ENCODE peak calls at places on chromosomes 1 and 21, in nine cellular contexts. W, U, M, P, A, Y, O, T and E are unnamed samples.

GRCh38 chr1:153291514-153291913 is 21.2 kb downstream of the PGLYRP3 start:
- DNase-seq in W (no peak), U (no peak), M (no peak), P (no peak), A (no peak), Y (no peak), O (no peak), T (no peak), E (no peak)

GRCh38 chr1:198157847-198158765 is 1.3 kb downstream of the NEK7 start:
- DNase-seq in W (no peak), U (no peak), M (peak; percentile 19), P (no peak), A (peak; percentile 50), Y (no peak), O (peak; percentile 52), T (no peak), E (peak; percentile 60)

GRCh38 chr1:244052011-244052727 is 1.1 kb downstream of the ZBTB18 start:
- DNase-seq in W (no peak), U (no peak), M (no peak), P (no peak), A (peak; percentile 53), Y (no peak), O (no peak), T (no peak), E (peak; percentile 29)

GRCh38 chr1:204997616-204998015 is 45.4 kb upstream of the CNTN2 start:
- DNase-seq in W (no peak), U (no peak), M (no peak), P (no peak), A (no peak), Y (no peak), O (no peak), T (no peak), E (no peak)

GRCh38 chr1:87428883-87429282 is 100.2 kb downstream of the LMO4 start:
- DNase-seq in W (no peak), U (no peak), M (no peak), P (no peak), A (no peak), Y (no peak), O (no peak), T (no peak), E (no peak)

GRCh38 chr1:180912211-180912800 is 391 bp upstream of the KIAA1614 start:
- DNase-seq in W (no peak), U (no peak), M (peak; percentile 68), P (peak; percentile 30), A (peak; percentile 85), Y (peak; percentile 62), O (peak; percentile 54), T (no peak), E (peak; percentile 81)

GRCh38 chr1:201562659-201563405 is 23.9 kb downstream of the NAV1 start:
- DNase-seq in W (no peak), U (peak; percentile 20), M (no peak), P (no peak), A (no peak), Y (peak; percentile 77), O (peak; percentile 77), T (no peak), E (peak; percentile 88)

GRCh38 chr1:78176448-78176847 is 130.7 kb downstream of the GIPC2 start:
- DNase-seq in W (peak; percentile 19), U (no peak), M (no peak), P (no peak), A (no peak), Y (no peak), O (peak; percentile 85), T (no peak), E (peak; percentile 55)

GRCh38 chr1:156608981-156609380 is 7.7 kb upstream of the GPATCH4 start:
- DNase-seq in W (no peak), U (no peak), M (no peak), P (no peak), A (peak; percentile 73), Y (no peak), O (no peak), T (peak; percentile 42), E (peak; percentile 24)

GRCh38 chr1:186864296-186864695 is 35.5 kb downstream of the PLA2G4A start:
- DNase-seq in W (no peak), U (no peak), M (no peak), P (no peak), A (no peak), Y (no peak), O (peak; percentile 4), T (no peak), E (no peak)

GRCh38 chr1:201022824-201023516 is 544 bp downstream of the KIF21B start:
- DNase-seq in W (no peak), U (peak; percentile 60), M (peak; percentile 47), P (no peak), A (peak; percentile 84), Y (no peak), O (no peak), T (peak; percentile 30), E (no peak)

GRCh38 chr1:226658538-226659125 is 80.5 kb downstream of the ITPKB start:
- DNase-seq in W (no peak), U (no peak), M (no peak), P (no peak), A (no peak), Y (no peak), O (no peak), T (no peak), E (no peak)

GRCh38 chr1:147051136-147051535 is 113.0 kb downstream of the NBPF12 start:
- DNase-seq in W (no peak), U (no peak), M (no peak), P (no peak), A (no peak), Y (no peak), O (no peak), T (no peak), E (no peak)

GRCh38 chr1:1165485-1165884 is 8.2 kb upstream of the TTLL10 start:
- DNase-seq in W (no peak), U (no peak), M (no peak), P (no peak), A (no peak), Y (no peak), O (no peak), T (no peak), E (no peak)

GRCh38 chr21:14114251-14114650 is 96.5 kb downstream of the LIPI start:
- DNase-seq in W (no peak), U (no peak), M (no peak), P (no peak), A (peak; percentile 67), Y (no peak), O (no peak), T (no peak), E (no peak)

GRCh38 chr1:7278827-7279752 is 492.0 kb upstream of the VAMP3 start:
- DNase-seq in W (no peak), U (no peak), M (no peak), P (no peak), A (peak; percentile 32), Y (no peak), O (peak; percentile 51), T (no peak), E (no peak)

GRCh38 chr1:106975944-106976343 is 80.5 kb upstream of the PRMT6 start:
- DNase-seq in W (no peak), U (no peak), M (no peak), P (no peak), A (peak; percentile 50), Y (no peak), O (peak; percentile 11), T (no peak), E (no peak)
- H3K4me3 ChIP-seq in W (no peak overlapping the region), U (no peak overlapping the region), M (no peak overlapping the region), P (no peak overlapping the region), A (no peak overlapping the region), Y (no peak overlapping the region), O (no peak overlapping the region), T (no peak overlapping the region), E (no peak overlapping the region)

GRCh38 chr1:143660354-143660941 is 311.3 kb downstream of the FAM72C start:
- DNase-seq in W (no peak), U (no peak), M (no peak), P (no peak), A (no peak), Y (no peak), O (no peak), T (no peak), E (no peak)
- H3K36me3 ChIP-seq in W (no peaks in the 10 kb centered on the region), U (no peaks in the 10 kb centered on the region), M (no peaks in the 10 kb centered on the region), P (no peaks in the 10 kb centered on the region), A (no peaks in the 10 kb centered on the region), Y (no peaks in the 10 kb centered on the region), O (no peaks in the 10 kb centered on the region), T (no peaks in the 10 kb centered on the region), E (no peaks in the 10 kb centered on the region)

DNA sequence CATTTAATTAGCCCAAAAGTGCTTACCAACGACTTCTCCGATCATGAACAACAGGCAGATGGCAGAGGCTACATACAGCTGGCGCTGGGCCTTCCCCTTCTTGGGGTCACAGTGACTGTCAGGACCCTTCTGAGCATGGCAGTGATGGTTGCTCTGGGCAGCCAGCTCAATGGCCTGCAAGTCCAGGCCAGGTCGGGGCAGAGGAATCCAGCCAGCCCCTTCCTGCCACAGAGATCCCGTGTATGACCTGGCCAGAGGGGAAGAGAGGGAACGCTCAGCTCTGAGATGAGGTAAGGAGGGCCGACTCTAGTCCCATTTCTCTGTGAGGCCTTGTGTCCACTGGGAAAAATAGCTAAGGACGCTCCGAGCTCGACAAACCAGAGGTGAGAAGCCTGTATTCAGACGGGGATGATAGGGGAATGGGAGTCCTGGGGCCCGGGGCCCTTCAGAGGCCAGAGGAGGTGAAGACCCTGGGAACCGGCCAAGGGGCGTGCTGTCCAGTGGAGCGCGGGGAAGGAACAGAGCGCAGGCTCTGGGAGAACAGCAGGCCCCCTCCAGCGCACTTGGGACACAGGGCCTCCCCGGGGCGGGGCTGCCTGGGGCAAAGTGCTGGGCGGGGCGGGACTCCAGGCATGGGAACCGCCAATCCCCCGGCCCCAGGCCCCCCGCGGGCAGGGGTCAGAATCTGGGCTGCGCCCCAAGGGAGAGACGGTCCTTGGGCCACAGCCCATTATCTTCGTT is 777 bp downstream of the SLC30A2 start:
- DNase-seq in W (no peak), U (no peak), M (no peak), P (no peak), A (peak; percentile 60), Y (no peak), O (no peak), T (no peak), E (no peak)
- H3K4me3 ChIP-seq in W (peak overlapping the region; percentile 51), U (no peak overlapping the region), M (no peak overlapping the region), P (no peak overlapping the region), A (no peak overlapping the region), Y (no peak overlapping the region), O (no peak overlapping the region), T (no peak overlapping the region), E (no peak overlapping the region)

GRCh38 chr21:44897326-44898010 is 23.2 kb downstream of the ITGB2 start:
- DNase-seq in W (no peak), U (peak; percentile 77), M (no peak), P (peak; percentile 50), A (peak; percentile 80), Y (no peak), O (no peak), T (no peak), E (no peak)

GRCh38 chr21:44898851-44899767 is 21.6 kb downstream of the ITGB2 start:
- DNase-seq in W (no peak), U (peak; percentile 46), M (no peak), P (no peak), A (no peak), Y (no peak), O (no peak), T (no peak), E (no peak)

GRCh38 chr21:44899768-44900558 is 20.7 kb downstream of the ITGB2 start:
- DNase-seq in W (no peak), U (peak; percentile 32), M (no peak), P (no peak), A (no peak), Y (no peak), O (no peak), T (no peak), E (no peak)

GRCh38 chr21:44896561-44897286 is 23.2 kb upstream of the PTTG1IP start:
- DNase-seq in W (no peak), U (peak; percentile 45), M (no peak), P (no peak), A (no peak), Y (no peak), O (no peak), T (no peak), E (no peak)

GRCh38 chr21:44898011-44898493 is 22.6 kb downstream of the ITGB2 start:
- DNase-seq in W (no peak), U (no peak), M (no peak), P (no peak), A (no peak), Y (no peak), O (no peak), T (no peak), E (no peak)
- H3K36me3 ChIP-seq in W (no peaks in the 10 kb centered on the region), U (peaks cover 44% of the 10 kb centered on the region), M (no peaks in the 10 kb centered on the region), P (no peaks in the 10 kb centered on the region), A (no peaks in the 10 kb centered on the region), Y (no peaks in the 10 kb centered on the region), O (no peaks in the 10 kb centered on the region), T (peaks cover 64% of the 10 kb centered on the region), E (no peaks in the 10 kb centered on the region)